ENCODE peak calls at places on chromosomes 16 and 17, in four cellular contexts. K is HT-29, N is mesenchymal stem cell, I is mucosa of gallbladder. X is an unnamed sample.

GRCh38 chr16:87119748-87120147 is 197.4 kb downstream of the C16orf95 start:
- DNase-seq in K (no peak), N (no peak), I (no peak), X (no peak)

GRCh38 chr16:57711331-57711730 is 16.7 kb downstream of the DRC7 start:
- DNase-seq in K (no peak), N (no peak), I (no peak), X (no peak)

GRCh38 chr16:58021661-58022551 is 3.6 kb upstream of the MMP15 start:
- DNase-seq in K (peak), N (peak), I (no peak), X (peak)

GRCh38 chr16:54289242-54290051 is 2.9 kb upstream of the IRX3 start:
- DNase-seq in K (no peak), N (no peak), I (no peak), X (no peak)

GRCh38 chr16:64363039-64363438 is 758.8 kb downstream of the CDH11 start:
- DNase-seq in K (no peak), N (peak), I (no peak), X (no peak)

GRCh38 chr17:21214777-21215541 is 998 bp upstream of the TMEM11 start:
- DNase-seq in K (peak), N (peak), I (no peak), X (peak)

GRCh38 chr17:41835214-41835799 is 725 bp downstream of the NT5C3B start:
- DNase-seq in K (no peak), N (no peak), I (no peak), X (no peak)

GRCh38 chr17:696412-696811 is 18.2 kb downstream of the VPS53 start:
- DNase-seq in K (no peak), N (no peak), I (no peak), X (no peak)

GRCh38 chr17:35259001-35259400 is 16.1 kb downstream of the SLFN5 start:
- DNase-seq in K (no peak), N (no peak), I (no peak), X (no peak)

GRCh38 chr16:20853981-20854620 is 46.1 kb downstream of the DCUN1D3 start:
- DNase-seq in K (no peak), N (no peak), I (no peak), X (no peak)

GRCh38 chr17:8492121-8492520 is 56.4 kb downstream of the NDEL1 start:
- DNase-seq in K (no peak), N (no peak), I (no peak), X (no peak)

GRCh38 chr16:29154676-29155121 is 169.8 kb downstream of the LAT start:
- DNase-seq in K (no peak), N (peak), I (no peak), X (peak)

GRCh38 chr16:69064164-69064563 is 41.3 kb upstream of the HAS3 start:
- DNase-seq in K (no peak), N (no peak), I (no peak), X (no peak)

GRCh38 chr16:27366687-27367462 is 35.1 kb upstream of the IL21R start:
- DNase-seq in K (no peak), N (no peak), I (no peak), X (no peak)

GRCh38 chr17:52957411-52957810 is 798.9 kb upstream of the CA10 start:
- DNase-seq in K (no peak), N (no peak), I (no peak), X (no peak)

GRCh38 chr17:18323007-18323406 is 7.9 kb downstream of the SMCR8 start:
- DNase-seq in K (peak), N (no peak), I (no peak), X (no peak)

X was measured in astrocyte.